ENCODE peak calls at places on chromosomes 3 and 15, in five cellular contexts. I is HepG2, Z is GM12878, K is A549, V is K562. P is an unnamed sample. For H3K4me1, the result is how much of the 10 kb centered on the place peaks cover.

GRCh38 chr15:73941871-73942635 is 15.8 kb downstream of the LOXL1 start:
- ATAC-seq in I (no peak), Z (peak), K (no peak), V (no peak), P (no peak)

GRCh38 chr3:15217841-15218267 is 11.8 kb downstream of the CAPN7 start:
- ATAC-seq in I (no peak), Z (peak), K (no peak), V (no peak), P (no peak)

GRCh38 chr3:160140756-160141155 is 84.5 kb upstream of the C3orf80 start:
- ATAC-seq in I (no peak), Z (peak), K (peak), V (no peak), P (no peak)

GRCh38 chr15:69253156-69253555 is 45.6 kb upstream of the PAQR5 start:
- ATAC-seq in I (no peak), Z (no peak), K (peak), V (no peak), P (no peak)

GRCh38 chr3:134827213-134827612 is 32.2 kb downstream of the EPHB1 start:
- ATAC-seq in I (no peak), Z (peak), K (no peak), V (no peak), P (no peak)

GRCh38 chr15:61702224-61703120 is 357.8 kb downstream of the VPS13C start:
- ATAC-seq in I (no peak), Z (no peak), K (no peak), V (no peak), P (no peak)

GRCh38 chr15:91586542-91586941 is 267.0 kb upstream of the SLCO3A1 start:
- ATAC-seq in I (no peak), Z (no peak), K (no peak), V (no peak), P (no peak)

GRCh38 chr3:47096955-47097354 is 67.0 kb downstream of the SETD2 start:
- ATAC-seq in I (no peak), Z (no peak), K (peak), V (no peak), P (no peak)

GRCh38 chr15:72117698-72118399 is at the start of gene MYO9A:
- ATAC-seq in I (peak), Z (peak), K (peak), V (peak), P (peak)

GRCh38 chr3:48155122-48155521 is 33.1 kb downstream of the CDC25A start:
- ATAC-seq in I (no peak), Z (no peak), K (peak), V (no peak), P (no peak)

GRCh38 chr3:105744202-105744601 is 124.6 kb downstream of the CBLB start:
- ATAC-seq in I (no peak), Z (no peak), K (no peak), V (no peak), P (no peak)

GRCh38 chr3:67357610-67358458 is 296.6 kb downstream of the SUCLG2 start:
- ATAC-seq in I (peak), Z (peak), K (peak), V (peak), P (no peak)

GRCh38 chr15:77107531-77108355 is 36.8 kb upstream of the TSPAN3 start:
- ATAC-seq in I (peak), Z (peak), K (peak), V (peak), P (peak)

GRCh38 chr15:53880353-53880752 is 97.9 kb upstream of the UNC13C start:
- ATAC-seq in I (no peak), Z (no peak), K (no peak), V (no peak), P (no peak)

GRCh38 chr15:25775317-25775912 is 87.7 kb downstream of the ATP10A start:
- ATAC-seq in I (peak), Z (peak), K (peak), V (peak), P (peak)

GRCh38 chr3:188526057-188526456 is 372.1 kb downstream of the LPP start:
- ATAC-seq in I (peak), Z (no peak), K (peak), V (no peak), P (no peak)

GRCh38 chr3:51408021-51408420 is 16.9 kb downstream of the RBM15B start:
- ATAC-seq in I (no peak), Z (no peak), K (no peak), V (no peak), P (no peak)

GRCh38 chr3:55823001-55823400 is 335.9 kb upstream of the WNT5A start:
- ATAC-seq in I (no peak), Z (no peak), K (no peak), V (no peak), P (no peak)

GRCh38 chr3:72102057-72102711 is 317.2 kb upstream of the PROK2 start:
- ATAC-seq in I (no peak), Z (peak), K (no peak), V (peak), P (peak)

GRCh38 chr3:62529230-62529629 is 155.9 kb upstream of the FEZF2 start:
- ATAC-seq in I (no peak), Z (no peak), K (no peak), V (no peak), P (no peak)

GRCh38 chr15:51708013-51708412 is 26.7 kb downstream of the SCG3 start:
- ATAC-seq in I (peak), Z (no peak), K (no peak), V (no peak), P (no peak)

GRCh38 chr3:9411302-9411701 is 13.9 kb downstream of the SETD5 start:
- ATAC-seq in I (no peak), Z (no peak), K (no peak), V (no peak), P (no peak)

GRCh38 chr3:63719796-63720445 is 67.4 kb downstream of the SNTN start:
- ATAC-seq in I (no peak), Z (no peak), K (no peak), V (no peak), P (no peak)

GRCh38 chr3:170356596-170357175 is 829 bp upstream of the SKIL start:
- ATAC-seq in I (peak), Z (peak), K (peak), V (peak), P (peak)
- TF ChIP-seq EP300 in I (peak), Z (no peak), K (peak), V (peak), P (no peak)

DNA sequence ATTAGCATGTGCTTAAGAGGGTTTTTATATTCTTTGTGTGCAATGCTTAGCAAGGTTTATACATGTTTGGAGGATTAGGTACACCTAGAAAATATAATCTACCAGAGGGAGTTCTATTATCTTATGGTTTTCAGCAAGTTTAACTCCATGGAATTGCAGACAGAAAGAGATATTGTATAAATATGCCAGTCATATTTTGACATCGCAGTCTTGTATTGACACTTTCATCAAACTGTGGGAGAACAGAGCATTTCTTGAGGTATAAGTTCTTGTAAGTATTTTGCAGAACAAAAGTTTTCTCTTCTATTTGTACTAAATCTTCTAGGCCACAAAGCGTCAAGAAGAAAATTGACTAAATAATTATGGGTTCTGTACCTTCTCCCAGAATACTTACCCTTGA is 410.1 kb downstream of the RBMS3 start:
- ATAC-seq in I (no peak), Z (no peak), K (no peak), V (no peak), P (no peak)
- H3K4me1 ChIP-seq in I (under half), Z (under half), K (under half), V (under half), P (under half)

GRCh38 chr3:133016838-133017309 is 21.3 kb upstream of the TMEM108 start:
- ATAC-seq in I (no peak), Z (no peak), K (no peak), V (no peak), P (no peak)
- TF ChIP-seq EP300 in I (no peak), Z (no peak), K (no peak), V (no peak), P (no peak)

GRCh38 chr15:100944237-100944875 is 25.2 kb downstream of the LRRK1 start:
- ATAC-seq in I (no peak), Z (peak), K (no peak), V (no peak), P (no peak)

GRCh38 chr15:100941536-100941935 is 22.4 kb downstream of the LRRK1 start:
- ATAC-seq in I (no peak), Z (peak), K (peak), V (no peak), P (no peak)

GRCh38 chr15:100945006-100945405 is 25.8 kb downstream of the LRRK1 start:
- ATAC-seq in I (no peak), Z (no peak), K (no peak), V (no peak), P (no peak)

GRCh38 chr15:100942656-100943055 is 23.5 kb downstream of the LRRK1 start:
- ATAC-seq in I (no peak), Z (no peak), K (no peak), V (no peak), P (no peak)

DNA sequence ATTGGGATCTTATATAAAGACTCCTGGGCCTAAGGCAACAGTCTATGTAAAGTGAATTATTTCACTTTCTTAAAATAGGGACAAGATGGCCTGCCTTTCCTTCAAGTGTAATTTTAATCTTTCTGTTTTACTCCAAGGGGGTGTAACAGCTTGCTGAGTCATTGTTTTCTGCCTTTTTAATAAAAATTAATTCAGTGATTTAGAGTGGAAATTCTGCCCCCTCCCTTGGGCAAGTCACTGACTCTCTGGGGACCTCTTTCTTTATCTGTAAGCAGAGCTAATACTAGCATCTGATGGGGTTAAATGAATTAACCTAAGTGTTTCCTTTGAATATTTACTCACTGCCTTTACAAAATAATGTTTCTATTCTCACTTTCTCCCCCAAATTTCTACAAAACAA is 23.9 kb downstream of the LRRK1 start:
- ATAC-seq in I (no peak), Z (no peak), K (no peak), V (no peak), P (no peak)
- H3K4me1 ChIP-seq in I (under half), Z (under half), K (under half), V (under half), P (under half)

GRCh38 chr3:10960264-10960663 is 32.3 kb upstream of the SLC6A1 start:
- ATAC-seq in I (no peak), Z (no peak), K (no peak), V (no peak), P (no peak)

GRCh38 chr3:10955694-10956453 is 36.7 kb upstream of the SLC6A1 start:
- ATAC-seq in I (no peak), Z (no peak), K (no peak), V (no peak), P (peak)

GRCh38 chr3:10956991-10957390 is 35.6 kb upstream of the SLC6A1 start:
- ATAC-seq in I (no peak), Z (no peak), K (no peak), V (no peak), P (no peak)

GRCh38 chr3:10956531-10956930 is 36.0 kb upstream of the SLC6A1 start:
- ATAC-seq in I (no peak), Z (no peak), K (no peak), V (no peak), P (no peak)

GRCh38 chr3:10957976-10958749 is 34.4 kb upstream of the SLC6A1 start:
- ATAC-seq in I (no peak), Z (no peak), K (no peak), V (no peak), P (no peak)
- TF ChIP-seq EP300 in I (no peak), Z (no peak), K (no peak), V (no peak), P (no peak)